ENCODE peak calls at places on chromosomes 7 and 10, in six cellular contexts. One of them, this sample, is unnamed.

GRCh38 chr7:80588591-80588990 is 49.9 kb upstream of the CD36 start:
- DNase-seq in H1: no peak
- DNase-seq in neuronal stem cell: no peak
- DNase-seq in mesenchymal stem cell: no peak
- DNase-seq in trophoblast cell: no peak
- DNase-seq in H9: no peak
- DNase-seq in this sample: peak; percentile 47

GRCh38 chr7:158011941-158012340 is 575.7 kb downstream of the PTPRN2 start:
- DNase-seq in H1: no peak
- DNase-seq in trophoblast cell: no peak
- DNase-seq in neuronal stem cell: no peak
- DNase-seq in mesenchymal stem cell: no peak
- DNase-seq in H9: no peak
- DNase-seq in this sample: no peak

GRCh38 chr10:5551531-5552375 is 27.0 kb downstream of the CALML3 start:
- DNase-seq in trophoblast cell: peak; percentile 64
- DNase-seq in mesenchymal stem cell: peak; percentile 70
- DNase-seq in neuronal stem cell: no peak
- DNase-seq in H1: no peak
- DNase-seq in H9: no peak
- DNase-seq in this sample: peak; percentile 47

GRCh38 chr10:88181902-88182671 is 318.7 kb downstream of the PTEN start:
- DNase-seq in H9: no peak
- DNase-seq in H1: no peak
- DNase-seq in neuronal stem cell: no peak
- DNase-seq in mesenchymal stem cell: peak; percentile 15
- DNase-seq in trophoblast cell: no peak
- DNase-seq in this sample: no peak

GRCh38 chr7:85528581-85528980 is 341.7 kb upstream of the SEMA3D start:
- DNase-seq in H1: no peak
- DNase-seq in trophoblast cell: no peak
- DNase-seq in mesenchymal stem cell: peak; percentile 12
- DNase-seq in neuronal stem cell: no peak
- DNase-seq in H9: no peak
- DNase-seq in this sample: peak; percentile 9

GRCh38 chr7:51078653-51079052 is 238.0 kb downstream of the COBL start:
- DNase-seq in H1: no peak
- DNase-seq in mesenchymal stem cell: no peak
- DNase-seq in neuronal stem cell: no peak
- DNase-seq in trophoblast cell: no peak
- DNase-seq in H9: no peak
- DNase-seq in this sample: no peak

GRCh38 chr10:53477313-53477675 is 704.7 kb upstream of the MBL2 start:
- DNase-seq in mesenchymal stem cell: no peak
- DNase-seq in neuronal stem cell: no peak
- DNase-seq in H1: no peak
- DNase-seq in H9: no peak
- DNase-seq in trophoblast cell: peak; percentile 3
- DNase-seq in this sample: no peak

GRCh38 chr7:151687523-151688235 is 168.0 kb upstream of the RHEB start:
- DNase-seq in H1: peak; percentile 80
- DNase-seq in trophoblast cell: peak; percentile 93
- DNase-seq in mesenchymal stem cell: peak; percentile 95
- DNase-seq in H9: peak; percentile 88
- DNase-seq in neuronal stem cell: peak; percentile 39
- DNase-seq in this sample: peak; percentile 96

GRCh38 chr10:86758231-86759072 is 2.0 kb downstream of the BMPR1A start:
- DNase-seq in neuronal stem cell: no peak
- DNase-seq in H9: no peak
- DNase-seq in H1: no peak
- DNase-seq in mesenchymal stem cell: peak; percentile 51
- DNase-seq in trophoblast cell: no peak
- DNase-seq in this sample: peak; percentile 25

GRCh38 chr7:140674356-140674800 is 1.6 kb downstream of the ADCK2 start:
- DNase-seq in neuronal stem cell: no peak
- DNase-seq in H9: no peak
- DNase-seq in H1: no peak
- DNase-seq in trophoblast cell: no peak
- DNase-seq in mesenchymal stem cell: no peak
- DNase-seq in this sample: no peak

GRCh38 chr10:13891542-13892431 is 305.0 kb downstream of the PRPF18 start:
- DNase-seq in H9: no peak
- DNase-seq in neuronal stem cell: peak; percentile 36
- DNase-seq in H1: no peak
- DNase-seq in mesenchymal stem cell: no peak
- DNase-seq in trophoblast cell: peak; percentile 54
- DNase-seq in this sample: no peak

GRCh38 chr7:41999736-42000283 is 237.2 kb downstream of the GLI3 start:
- DNase-seq in trophoblast cell: no peak
- DNase-seq in H9: no peak
- DNase-seq in H1: no peak
- DNase-seq in mesenchymal stem cell: no peak
- DNase-seq in neuronal stem cell: no peak
- DNase-seq in this sample: peak; percentile 31

GRCh38 chr10:58280485-58280884 is 11.5 kb downstream of the CISD1 start:
- DNase-seq in H9: no peak
- DNase-seq in neuronal stem cell: no peak
- DNase-seq in mesenchymal stem cell: no peak
- DNase-seq in H1: no peak
- DNase-seq in trophoblast cell: peak; percentile 43
- DNase-seq in this sample: peak; percentile 23

GRCh38 chr10:58275261-58275660 is 6.3 kb downstream of the CISD1 start:
- DNase-seq in H1: no peak
- DNase-seq in H9: no peak
- DNase-seq in trophoblast cell: no peak
- DNase-seq in mesenchymal stem cell: no peak
- DNase-seq in neuronal stem cell: no peak
- DNase-seq in this sample: no peak

GRCh38 chr10:58278962-58279307 is 10.0 kb downstream of the CISD1 start:
- DNase-seq in neuronal stem cell: no peak
- DNase-seq in mesenchymal stem cell: no peak
- DNase-seq in H1: no peak
- DNase-seq in trophoblast cell: no peak
- DNase-seq in H9: no peak
- DNase-seq in this sample: no peak

GRCh38 chr10:58278274-58278961 is 9.5 kb downstream of the CISD1 start:
- DNase-seq in H1: no peak
- DNase-seq in mesenchymal stem cell: no peak
- DNase-seq in neuronal stem cell: no peak
- DNase-seq in H9: no peak
- DNase-seq in trophoblast cell: no peak
- DNase-seq in this sample: no peak

DNA sequence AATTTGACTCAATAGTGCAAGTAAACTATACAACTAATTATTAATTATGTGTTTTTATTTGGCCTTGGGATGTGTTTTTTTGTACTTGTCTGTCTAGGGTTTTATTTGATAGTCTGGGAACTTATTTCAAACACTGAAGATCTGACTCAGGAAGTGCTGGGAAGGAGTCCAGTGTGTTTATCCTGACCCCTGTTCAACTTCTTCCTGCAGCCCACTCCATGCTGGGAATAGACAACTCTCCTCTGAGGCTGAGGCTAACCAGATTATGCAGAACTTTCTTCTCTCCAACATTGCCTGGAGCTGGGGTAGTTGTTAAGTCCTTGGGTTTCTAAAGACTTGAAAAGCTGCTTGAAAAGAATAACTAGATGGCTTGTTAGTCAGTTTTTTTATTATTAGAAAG is 6.9 kb downstream of the CISD1 start:
- DNase-seq in neuronal stem cell: no peak
- DNase-seq in mesenchymal stem cell: peak; percentile 66
- DNase-seq in H1: no peak
- DNase-seq in H9: no peak
- DNase-seq in trophoblast cell: no peak
- DNase-seq in this sample: peak; percentile 78
- H3K4me2 ChIP-seq in neuronal stem cell: no peak overlapping the region
- H3K4me2 ChIP-seq in mesenchymal stem cell: no peak overlapping the region
- H3K4me2 ChIP-seq in H1: no peak overlapping the region
- H3K4me2 ChIP-seq in H9: no peak overlapping the region
- H3K4me2 ChIP-seq in trophoblast cell: no peak overlapping the region
- H3K4me2 ChIP-seq in this sample: peak overlapping the region; percentile 36

GRCh38 chr7:108525985-108526767 is at the start of gene PNPLA8:
- DNase-seq in neuronal stem cell: peak; percentile 99
- DNase-seq in H9: peak; percentile 100
- DNase-seq in trophoblast cell: peak; percentile 100
- DNase-seq in mesenchymal stem cell: peak; percentile 100
- DNase-seq in H1: peak; percentile 97
- DNase-seq in this sample: peak; percentile 99

GRCh38 chr7:108525327-108525984 is 479 bp downstream of the PNPLA8 start:
- DNase-seq in H9: peak; percentile 92
- DNase-seq in neuronal stem cell: no peak
- DNase-seq in trophoblast cell: peak; percentile 74
- DNase-seq in H1: peak; percentile 69
- DNase-seq in mesenchymal stem cell: peak; percentile 85
- DNase-seq in this sample: peak; percentile 82

GRCh38 chr7:108526768-108527017 is 758 bp upstream of the PNPLA8 start:
- DNase-seq in H9: no peak
- DNase-seq in trophoblast cell: no peak
- DNase-seq in H1: no peak
- DNase-seq in neuronal stem cell: no peak
- DNase-seq in mesenchymal stem cell: no peak
- DNase-seq in this sample: no peak

GRCh38 chr7:108528183-108528712 is 2.3 kb upstream of the PNPLA8 start:
- DNase-seq in neuronal stem cell: no peak
- DNase-seq in mesenchymal stem cell: no peak
- DNase-seq in H1: no peak
- DNase-seq in H9: no peak
- DNase-seq in trophoblast cell: peak; percentile 22
- DNase-seq in this sample: no peak

GRCh38 chr7:108529341-108529740 is 3.4 kb upstream of the PNPLA8 start:
- DNase-seq in neuronal stem cell: no peak
- DNase-seq in H9: no peak
- DNase-seq in H1: no peak
- DNase-seq in trophoblast cell: peak; percentile 33
- DNase-seq in mesenchymal stem cell: no peak
- DNase-seq in this sample: no peak
- H4K91ac ChIP-seq in neuronal stem cell: no peak overlapping the region
- H4K91ac ChIP-seq in H9: no peak overlapping the region
- H4K91ac ChIP-seq in H1: no peak overlapping the region
- H4K91ac ChIP-seq in trophoblast cell: no peak overlapping the region
- H4K91ac ChIP-seq in mesenchymal stem cell: no peak overlapping the region
- H4K91ac ChIP-seq in this sample: no peak overlapping the region

GRCh38 chr10:47453435-47454293 is 30.3 kb downstream of the ANXA8 start:
- DNase-seq in H9: peak; percentile 26
- DNase-seq in trophoblast cell: no peak
- DNase-seq in neuronal stem cell: no peak
- DNase-seq in H1: no peak
- DNase-seq in mesenchymal stem cell: no peak
- DNase-seq in this sample: no peak
- H3K4me2 ChIP-seq in H9: no peak overlapping the region
- H3K4me2 ChIP-seq in trophoblast cell: no peak overlapping the region
- H3K4me2 ChIP-seq in neuronal stem cell: no peak overlapping the region
- H3K4me2 ChIP-seq in H1: no peak overlapping the region
- H3K4me2 ChIP-seq in mesenchymal stem cell: no peak overlapping the region
- H3K4me2 ChIP-seq in this sample: no peak overlapping the region

GRCh38 chr10:113484487-113484886 is 68.4 kb upstream of the HABP2 start:
- DNase-seq in neuronal stem cell: no peak
- DNase-seq in trophoblast cell: peak; percentile 21
- DNase-seq in H9: no peak
- DNase-seq in H1: no peak
- DNase-seq in mesenchymal stem cell: no peak
- DNase-seq in this sample: no peak
- H4K91ac ChIP-seq in neuronal stem cell: no peak overlapping the region
- H4K91ac ChIP-seq in trophoblast cell: no peak overlapping the region
- H4K91ac ChIP-seq in H9: no peak overlapping the region
- H4K91ac ChIP-seq in H1: no peak overlapping the region
- H4K91ac ChIP-seq in mesenchymal stem cell: no peak overlapping the region
- H4K91ac ChIP-seq in this sample: no peak overlapping the region

DNA sequence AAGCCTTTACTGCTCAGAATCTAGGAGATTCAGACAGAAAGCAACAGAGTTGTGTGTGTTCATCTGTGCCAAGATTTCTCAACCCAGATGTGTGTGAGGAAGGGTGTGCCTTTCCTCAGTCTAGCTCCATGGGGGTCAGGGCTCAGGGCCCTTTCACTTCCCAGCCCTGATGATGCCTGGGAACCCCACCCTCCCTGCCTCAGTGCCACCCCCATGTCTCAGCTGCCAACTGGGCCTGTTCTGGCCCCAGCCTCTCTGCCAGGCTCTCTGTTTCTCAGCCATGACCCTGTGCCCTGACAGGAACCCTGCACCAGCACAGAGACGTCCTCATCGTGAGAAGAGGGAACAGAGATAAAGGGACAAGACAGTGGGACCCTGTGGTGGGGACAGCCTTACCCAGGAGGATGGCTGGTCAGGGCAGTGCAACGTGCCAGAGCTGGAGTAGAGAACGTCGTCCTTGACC is 102.0 kb downstream of the VIPR2 start:
- DNase-seq in neuronal stem cell: no peak
- DNase-seq in H9: no peak
- DNase-seq in H1: no peak
- DNase-seq in mesenchymal stem cell: no peak
- DNase-seq in trophoblast cell: no peak
- DNase-seq in this sample: no peak
- H3K4me2 ChIP-seq in neuronal stem cell: no peak overlapping the region
- H3K4me2 ChIP-seq in H9: no peak overlapping the region
- H3K4me2 ChIP-seq in H1: no peak overlapping the region
- H3K4me2 ChIP-seq in mesenchymal stem cell: no peak overlapping the region
- H3K4me2 ChIP-seq in trophoblast cell: no peak overlapping the region
- H3K4me2 ChIP-seq in this sample: no peak overlapping the region

GRCh38 chr10:8129438-8129837 is 75.0 kb downstream of the GATA3 start:
- DNase-seq in trophoblast cell: no peak
- DNase-seq in neuronal stem cell: no peak
- DNase-seq in H1: no peak
- DNase-seq in mesenchymal stem cell: no peak
- DNase-seq in H9: no peak
- DNase-seq in this sample: no peak

GRCh38 chr10:8130973-8131911 is 76.8 kb downstream of the GATA3 start:
- DNase-seq in neuronal stem cell: no peak
- DNase-seq in mesenchymal stem cell: peak; percentile 25
- DNase-seq in H1: no peak
- DNase-seq in trophoblast cell: peak; percentile 34
- DNase-seq in H9: no peak
- DNase-seq in this sample: peak; percentile 15

GRCh38 chr10:8136745-8137144 is 82.3 kb downstream of the GATA3 start:
- DNase-seq in trophoblast cell: no peak
- DNase-seq in neuronal stem cell: no peak
- DNase-seq in H1: no peak
- DNase-seq in H9: no peak
- DNase-seq in mesenchymal stem cell: no peak
- DNase-seq in this sample: no peak

GRCh38 chr10:8137272-8137680 is 82.8 kb downstream of the GATA3 start:
- DNase-seq in neuronal stem cell: no peak
- DNase-seq in mesenchymal stem cell: no peak
- DNase-seq in H1: no peak
- DNase-seq in H9: no peak
- DNase-seq in trophoblast cell: no peak
- DNase-seq in this sample: no peak

DNA sequence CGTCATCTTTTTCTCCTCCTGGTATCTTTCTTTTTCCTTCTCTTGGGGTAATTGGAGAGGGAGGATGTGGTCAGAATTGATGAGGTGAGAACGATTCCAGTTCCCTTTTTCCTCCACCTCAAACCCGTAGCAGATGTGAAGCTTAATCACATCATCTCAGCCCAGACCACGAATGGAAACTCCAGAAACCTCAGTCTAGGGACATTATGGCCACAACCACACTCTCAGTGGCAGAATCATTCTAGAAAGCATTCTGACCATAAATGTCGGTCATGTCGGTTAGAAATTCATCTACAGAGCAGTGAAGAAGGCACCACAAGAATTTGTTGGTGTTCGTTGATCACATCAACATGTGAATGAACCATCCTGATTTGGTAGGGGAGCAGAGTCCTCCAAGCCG is 78.7 kb downstream of the GATA3 start:
- DNase-seq in H1: no peak
- DNase-seq in H9: no peak
- DNase-seq in trophoblast cell: no peak
- DNase-seq in neuronal stem cell: no peak
- DNase-seq in mesenchymal stem cell: no peak
- DNase-seq in this sample: no peak
- H4K91ac ChIP-seq in H1: no peak overlapping the region
- H4K91ac ChIP-seq in H9: no peak overlapping the region
- H4K91ac ChIP-seq in trophoblast cell: no peak overlapping the region
- H4K91ac ChIP-seq in neuronal stem cell: no peak overlapping the region
- H4K91ac ChIP-seq in mesenchymal stem cell: no peak overlapping the region
- H4K91ac ChIP-seq in this sample: no peak overlapping the region